ENCODE peak calls at places on chromosome 14, in six cellular contexts. Y, N, D, U, P and R are unnamed samples.

GRCh38 chr14:97251423-97252155 is 454.4 kb downstream of the VRK1 start:
- DNase-seq in Y (no peak), N (no peak), P (no peak), U (no peak), D (no peak), R (peak; percentile 31)

GRCh38 chr14:21924479-21924878 is 250.9 kb upstream of the OR4E1 start:
- DNase-seq in U (no peak), D (no peak), N (no peak), Y (peak; percentile 43), P (peak; percentile 4), R (peak; percentile 7)

GRCh38 chr14:65255583-65256443 is 153.5 kb upstream of the MAX start:
- DNase-seq in N (peak; percentile 69), Y (no peak), D (no peak), P (no peak), U (no peak), R (no peak)

GRCh38 chr14:90383731-90384542 is 12.9 kb upstream of the CALM1 start:
- DNase-seq in D (no peak), Y (peak; percentile 72), U (peak; percentile 46), N (peak; percentile 13), P (no peak), R (peak; percentile 60)

GRCh38 chr14:22565391-22565945 is 23.6 kb downstream of the DAD1 start:
- DNase-seq in N (no peak), P (peak; percentile 87), U (no peak), Y (no peak), D (no peak), R (no peak)

GRCh38 chr14:28830115-28830534 is 63.5 kb downstream of the FOXG1 start:
- DNase-seq in Y (no peak), U (peak; percentile 24), N (no peak), P (no peak), D (no peak), R (no peak)

GRCh38 chr14:104302794-104303405 is 164.5 kb downstream of the KIF26A start:
- DNase-seq in Y (no peak), D (no peak), N (no peak), U (no peak), P (no peak), R (no peak)

GRCh38 chr14:71574976-71575375 is 357.3 kb upstream of the RGS6 start:
- DNase-seq in N (no peak), Y (peak; percentile 42), P (no peak), U (no peak), D (peak; percentile 8), R (no peak)

GRCh38 chr14:101721951-101722661 is 39.4 kb upstream of the PPP2R5C start:
- DNase-seq in U (no peak), D (no peak), N (peak; percentile 47), P (no peak), Y (peak; percentile 80), R (peak; percentile 89)

GRCh38 chr14:103801459-103801858 is 45.9 kb downstream of the PPP1R13B start:
- DNase-seq in Y (no peak), D (no peak), P (no peak), N (peak; percentile 37), U (no peak), R (peak; percentile 73)

GRCh38 chr14:76056128-76056527 is 70.6 kb downstream of the IFT43 start:
- DNase-seq in D (peak; percentile 20), N (no peak), P (no peak), Y (no peak), U (peak; percentile 19), R (peak; percentile 29)

GRCh38 chr14:80978403-80978802 is 23.0 kb downstream of the TSHR start:
- DNase-seq in N (no peak), D (no peak), U (no peak), Y (no peak), P (no peak), R (no peak)

GRCh38 chr14:76784881-76785280 is 23.6 kb downstream of the VASH1 start:
- DNase-seq in U (peak; percentile 95), N (peak; percentile 79), D (peak; percentile 97), Y (peak; percentile 90), P (no peak), R (peak; percentile 80)

GRCh38 chr14:81273521-81273920 is 52.8 kb upstream of the GTF2A1 start:
- DNase-seq in P (no peak), Y (no peak), N (no peak), D (no peak), U (no peak), R (no peak)

GRCh38 chr14:29348504-29348903 is 579.1 kb downstream of the PRKD1 start:
- DNase-seq in Y (no peak), U (no peak), P (no peak), D (no peak), N (no peak), R (no peak)

GRCh38 chr14:103633391-103633790 is 4.4 kb downstream of the KLC1 start:
- DNase-seq in U (no peak), N (no peak), P (no peak), D (no peak), Y (no peak), R (no peak)

GRCh38 chr14:67515386-67516079 is 17.6 kb upstream of the PLEKHH1 start:
- DNase-seq in N (no peak), Y (no peak), U (no peak), D (peak; percentile 37), P (no peak), R (peak; percentile 37)

GRCh38 chr14:58362798-58363412 is 32.8 kb upstream of the TOMM20L start:
- DNase-seq in P (no peak), D (peak; percentile 18), Y (peak; percentile 28), U (peak; percentile 4), N (peak; percentile 41), R (peak; percentile 37)

GRCh38 chr14:34041220-34041619 is 90.3 kb upstream of the EGLN3 start:
- DNase-seq in Y (no peak), N (no peak), D (no peak), U (no peak), P (no peak), R (no peak)

GRCh38 chr14:34044373-34044637 is 93.4 kb upstream of the EGLN3 start:
- DNase-seq in N (no peak), P (no peak), Y (no peak), U (no peak), D (no peak), R (no peak)

GRCh38 chr14:34044666-34045306 is 93.9 kb upstream of the EGLN3 start:
- DNase-seq in P (no peak), N (no peak), U (no peak), D (no peak), Y (no peak), R (no peak)

GRCh38 chr14:34040765-34041164 is 89.9 kb upstream of the EGLN3 start:
- DNase-seq in P (no peak), Y (no peak), U (no peak), N (no peak), D (no peak), R (no peak)

GRCh38 chr14:34043627-34044372 is 92.9 kb upstream of the EGLN3 start:
- DNase-seq in P (peak; percentile 97), U (peak; percentile 81), D (peak; percentile 67), Y (peak; percentile 27), N (peak; percentile 99), R (no peak)
- TF ChIP-seq MYC in P (no peak), U (peak; percentile 51), D (no peak), Y (no peak), N (peak; percentile 97), R (no peak)

DNA sequence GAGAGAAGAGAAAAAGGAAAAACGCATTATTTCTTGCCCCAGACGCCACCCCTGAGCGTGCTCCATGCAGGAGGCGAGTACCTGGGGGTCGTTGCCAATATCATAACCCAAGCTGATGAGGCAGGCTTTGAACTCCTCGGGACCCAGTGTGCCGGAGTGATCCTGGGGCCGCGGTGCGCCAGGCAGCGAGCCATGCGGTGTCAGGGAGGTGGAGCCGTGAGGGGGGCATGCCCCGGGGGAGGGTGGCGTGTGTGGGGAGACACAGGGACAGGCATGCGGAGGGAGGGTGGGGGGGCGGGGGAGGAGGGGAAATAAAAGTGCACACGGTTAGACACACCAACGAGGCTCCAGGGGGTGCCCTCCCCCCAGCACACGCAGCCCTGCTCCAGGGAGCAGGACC is 86.0 kb upstream of the ZFP36L1 start:
- DNase-seq in U (no peak), D (no peak), P (no peak), N (no peak), Y (no peak), R (no peak)
- TF ChIP-seq MAX in U (no peak), D (no peak), P (no peak), N (no peak), Y (no peak), R (no peak)

DNA sequence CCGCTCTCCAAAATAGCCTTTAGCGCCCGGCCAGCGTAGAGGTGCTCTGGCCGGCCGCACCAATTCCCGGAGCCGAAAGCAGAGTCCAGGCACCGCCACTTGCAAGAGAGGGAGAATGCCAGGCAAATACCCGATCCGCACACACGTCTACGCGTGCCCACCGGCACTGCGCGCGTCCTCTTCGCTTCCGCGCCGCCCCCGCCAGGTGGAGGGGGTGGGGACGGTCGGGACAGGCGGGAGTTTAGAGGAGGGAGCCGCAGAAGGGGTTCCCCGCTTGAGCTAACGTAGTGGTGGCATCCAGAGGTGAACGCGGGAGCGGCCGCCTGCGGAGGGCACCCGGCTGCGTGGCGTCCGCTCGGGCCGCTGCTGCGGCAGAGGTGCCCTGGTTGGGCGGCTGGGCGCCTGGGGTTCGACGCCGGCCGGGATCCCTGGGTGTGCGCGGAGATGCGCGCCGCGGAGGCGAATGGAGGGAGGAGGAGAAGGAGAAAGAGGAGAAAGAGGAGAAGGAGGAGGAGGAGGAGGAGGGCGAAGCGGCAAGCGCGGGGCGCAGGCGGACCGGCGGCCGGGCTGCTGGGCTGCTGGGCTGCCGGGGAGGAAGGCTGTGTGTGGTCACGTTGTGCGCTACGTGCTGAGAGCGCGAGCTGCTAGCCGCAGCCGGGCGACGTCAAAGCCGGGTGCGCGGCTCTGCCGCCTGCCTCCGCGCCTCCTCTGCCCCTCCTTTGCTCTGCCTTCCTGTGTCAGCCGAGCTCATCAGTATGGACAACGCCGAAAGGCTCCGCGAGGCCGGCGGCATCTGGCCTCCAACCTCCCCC is at the start of gene MDGA2:
- DNase-seq in Y (no peak), U (no peak), D (peak; percentile 7), N (no peak), P (no peak), R (no peak)
- TF ChIP-seq MYC in Y (no peak), U (no peak), D (no peak), N (no peak), P (no peak), R (no peak)

GRCh38 chr14:68693926-68694325 is 98.9 kb downstream of the ZFP36L1 start:
- DNase-seq in Y (no peak), P (no peak), U (no peak), N (no peak), D (no peak), R (no peak)

GRCh38 chr14:68694516-68695235 is 98.2 kb downstream of the ZFP36L1 start:
- DNase-seq in N (no peak), Y (peak; percentile 30), U (no peak), P (no peak), D (no peak), R (peak; percentile 70)

GRCh38 chr14:68696721-68697495 is 96.0 kb downstream of the ZFP36L1 start:
- DNase-seq in P (no peak), U (no peak), D (no peak), N (no peak), Y (no peak), R (no peak)

GRCh38 chr14:68695871-68696665 is 96.8 kb downstream of the ZFP36L1 start:
- DNase-seq in D (no peak), U (no peak), N (no peak), Y (peak; percentile 76), P (no peak), R (no peak)

DNA sequence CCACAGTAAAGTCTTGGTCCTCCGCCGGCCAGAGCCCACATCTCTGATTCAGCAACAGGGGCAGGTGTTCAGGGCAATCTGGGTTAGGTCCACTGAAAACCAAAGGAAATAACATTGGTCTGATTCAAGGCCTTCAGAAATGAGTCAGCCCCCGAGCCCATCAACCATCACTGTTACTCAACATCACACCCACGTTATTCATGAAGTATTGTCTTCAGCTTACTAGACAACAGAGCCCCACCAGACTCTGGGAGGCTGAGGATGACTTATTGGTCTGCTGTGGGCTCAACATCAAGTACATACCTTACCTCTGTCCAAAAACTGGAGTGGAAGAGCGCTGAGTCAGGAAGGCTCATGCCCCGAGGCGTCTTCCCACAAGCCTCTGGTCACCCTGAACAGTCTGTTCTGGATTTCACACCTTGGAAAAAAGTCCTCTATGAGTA is 97.5 kb downstream of the ZFP36L1 start:
- DNase-seq in N (peak; percentile 43), D (peak; percentile 97), Y (peak; percentile 96), U (no peak), P (peak; percentile 80), R (peak; percentile 89)
- TF ChIP-seq MAX in N (no peak), D (peak; percentile 92), Y (no peak), U (no peak), P (no peak), R (peak; percentile 70)